ENCODE peak calls at places on chromosome 1, in nine cellular contexts. V, B, W, D, G, P, Q, C and T are unnamed samples. For H3K4me1 and H3K9me3, the result is how much of the 10 kb centered on the place peaks cover.

GRCh38 chr1:209883341-209883971 is 54.6 kb upstream of the SYT14 start:
- DNase-seq in D (no peak), G (peak), P (no peak), W (no peak), V (no peak), B (no peak), C (no peak), Q (no peak), T (no peak)

GRCh38 chr1:209266590-209267172 is 316.8 kb upstream of the CAMK1G start:
- DNase-seq in P (peak), C (no peak), V (no peak), B (no peak), W (no peak), G (peak), D (no peak), Q (peak), T (no peak)

GRCh38 chr1:104064391-104064790 is 314.7 kb downstream of the AMY1C start:
- DNase-seq in G (peak), Q (peak), P (no peak), C (no peak), W (no peak), V (no peak), D (no peak), B (no peak), T (no peak)

GRCh38 chr1:223203694-223204093 is 60.6 kb upstream of the TLR5 start:
- DNase-seq in Q (no peak), C (no peak), P (no peak), G (no peak), W (no peak), B (no peak), D (no peak), V (no peak), T (no peak)

GRCh38 chr1:156245451-156246232 is 2.2 kb downstream of the PAQR6 start:
- DNase-seq in V (peak), P (no peak), B (no peak), G (no peak), D (peak), W (peak), C (no peak), Q (no peak), T (no peak)

GRCh38 chr1:175511496-175511895 is 231.9 kb downstream of the TNR start:
- DNase-seq in Q (no peak), P (no peak), G (no peak), C (no peak), B (no peak), V (no peak), D (no peak), W (no peak), T (no peak)

GRCh38 chr1:232476538-232476950 is 153.4 kb downstream of the SIPA1L2 start:
- DNase-seq in Q (no peak), G (no peak), B (no peak), W (no peak), D (no peak), V (no peak), P (peak), C (no peak), T (no peak)

GRCh38 chr1:53135735-53136114 is 6.7 kb downstream of the SLC1A7 start:
- DNase-seq in C (no peak), V (peak), Q (peak), P (no peak), D (no peak), G (peak), B (no peak), W (no peak), T (no peak)

GRCh38 chr1:32334274-32334861 is 1.7 kb downstream of the MARCKSL1 start:
- DNase-seq in G (no peak), D (no peak), B (no peak), P (no peak), V (peak), W (no peak), Q (no peak), C (no peak), T (no peak)

GRCh38 chr1:217053666-217054065 is 330.4 kb upstream of the ESRRG start:
- DNase-seq in P (no peak), W (no peak), B (no peak), C (no peak), G (no peak), Q (no peak), D (no peak), V (no peak), T (no peak)

GRCh38 chr1:217052196-217052595 is 329.0 kb upstream of the ESRRG start:
- DNase-seq in D (no peak), P (no peak), W (no peak), V (no peak), Q (no peak), B (no peak), C (no peak), G (no peak), T (no peak)

GRCh38 chr1:217049081-217049480 is 325.9 kb upstream of the ESRRG start:
- DNase-seq in B (no peak), P (no peak), G (no peak), V (no peak), D (no peak), W (no peak), Q (no peak), C (no peak), T (no peak)

DNA sequence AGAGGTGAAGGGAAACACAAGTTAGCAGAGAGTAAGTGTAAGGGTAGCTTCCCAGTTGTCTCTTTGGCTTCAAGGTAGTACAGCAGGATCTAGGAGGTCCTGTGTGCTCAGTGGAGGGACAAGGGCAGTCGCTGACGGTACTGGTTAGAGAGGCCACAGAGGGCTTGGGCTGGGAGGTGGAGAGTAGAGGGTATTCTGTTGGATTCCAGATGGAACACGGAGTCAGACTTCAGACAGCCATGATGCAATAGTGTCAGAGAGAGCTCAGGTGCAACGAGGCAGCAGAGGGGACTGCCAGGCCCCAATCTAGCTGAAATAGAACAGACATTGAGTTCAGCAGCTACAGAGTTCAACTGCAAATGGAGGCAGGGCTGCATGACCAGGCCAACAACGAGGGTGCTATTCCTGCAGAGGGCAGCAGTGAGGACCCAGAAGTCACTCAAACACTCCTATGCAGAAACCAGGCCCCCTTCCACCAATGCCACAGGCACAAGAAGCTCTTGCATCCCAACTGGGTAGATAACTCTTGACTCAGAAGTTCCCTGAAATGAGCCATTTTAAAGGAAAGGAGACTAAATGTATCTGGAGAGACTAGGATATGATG is 325.0 kb upstream of the ESRRG start:
- DNase-seq in G (no peak), V (no peak), P (no peak), D (no peak), Q (no peak), W (no peak), B (no peak), C (no peak), T (no peak)
- TF ChIP-seq CTCF in G (peak), V (peak), P (no peak), D (no peak), Q (peak), W (no peak), B (no peak), C (no peak), T (no peak)

DNA sequence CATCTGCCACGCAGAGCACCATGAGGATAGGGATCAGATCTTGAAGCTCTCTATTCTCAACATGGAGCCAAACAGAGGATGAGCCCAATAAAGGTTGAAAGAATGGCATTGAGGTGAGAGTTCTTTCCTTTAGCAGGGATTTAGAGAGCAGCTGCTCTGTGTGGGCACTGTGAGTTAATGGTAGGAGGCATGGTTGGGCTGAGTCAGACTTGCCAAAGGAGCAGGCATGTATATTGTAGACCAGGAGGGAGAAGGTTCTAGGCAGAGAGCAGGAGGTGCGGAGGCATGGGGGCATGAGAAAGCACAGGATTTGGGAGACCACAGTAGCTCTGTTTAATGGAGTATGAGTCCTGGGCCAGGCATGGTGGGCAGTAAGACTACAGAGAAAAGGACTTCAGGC is 32.0 kb downstream of the TMEM53 start:
- DNase-seq in W (no peak), Q (no peak), B (no peak), C (no peak), G (no peak), D (no peak), V (no peak), P (no peak), T (no peak)
- H3K4me1 ChIP-seq in W (under half), Q (under half), B (under half), C (under half), G (under half), D (under half), V (under half), P (under half), T (under half)

GRCh38 chr1:76158126-76158525 is 83.6 kb downstream of the ST6GALNAC3 start:
- DNase-seq in V (no peak), C (no peak), B (no peak), D (no peak), W (no peak), G (no peak), P (no peak), Q (no peak), T (no peak)
- H3K9me3 ChIP-seq in V (under half), C (under half), B (under half), D (under half), W (under half), G (under half), P (under half), Q (under half), T (under half)

DNA sequence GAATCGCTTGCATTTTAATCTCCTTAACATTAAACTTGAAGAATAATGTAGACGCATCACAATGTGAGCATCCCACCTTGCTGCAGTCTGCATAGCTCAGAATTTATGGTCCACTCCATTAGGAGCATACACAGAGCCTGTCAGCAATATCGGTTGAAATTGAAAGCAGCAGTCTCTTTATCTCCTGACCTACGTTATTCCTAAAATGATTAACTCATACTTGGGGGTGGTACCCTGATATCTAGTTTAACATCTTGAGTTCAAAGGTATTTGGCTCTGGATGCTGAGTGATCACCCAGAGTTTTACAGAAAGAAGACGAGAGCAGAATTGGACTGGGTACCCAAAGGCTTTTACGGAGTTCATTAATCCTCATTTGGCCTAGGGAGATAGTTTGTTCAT is 188.1 kb downstream of the DAB1 start:
- DNase-seq in G (no peak), B (no peak), C (no peak), W (no peak), V (no peak), P (no peak), D (no peak), Q (no peak), T (no peak)
- TF ChIP-seq CTCF in G (no peak), B (no peak), C (no peak), W (no peak), V (no peak), P (no peak), D (no peak), Q (no peak), T (no peak)

DNA sequence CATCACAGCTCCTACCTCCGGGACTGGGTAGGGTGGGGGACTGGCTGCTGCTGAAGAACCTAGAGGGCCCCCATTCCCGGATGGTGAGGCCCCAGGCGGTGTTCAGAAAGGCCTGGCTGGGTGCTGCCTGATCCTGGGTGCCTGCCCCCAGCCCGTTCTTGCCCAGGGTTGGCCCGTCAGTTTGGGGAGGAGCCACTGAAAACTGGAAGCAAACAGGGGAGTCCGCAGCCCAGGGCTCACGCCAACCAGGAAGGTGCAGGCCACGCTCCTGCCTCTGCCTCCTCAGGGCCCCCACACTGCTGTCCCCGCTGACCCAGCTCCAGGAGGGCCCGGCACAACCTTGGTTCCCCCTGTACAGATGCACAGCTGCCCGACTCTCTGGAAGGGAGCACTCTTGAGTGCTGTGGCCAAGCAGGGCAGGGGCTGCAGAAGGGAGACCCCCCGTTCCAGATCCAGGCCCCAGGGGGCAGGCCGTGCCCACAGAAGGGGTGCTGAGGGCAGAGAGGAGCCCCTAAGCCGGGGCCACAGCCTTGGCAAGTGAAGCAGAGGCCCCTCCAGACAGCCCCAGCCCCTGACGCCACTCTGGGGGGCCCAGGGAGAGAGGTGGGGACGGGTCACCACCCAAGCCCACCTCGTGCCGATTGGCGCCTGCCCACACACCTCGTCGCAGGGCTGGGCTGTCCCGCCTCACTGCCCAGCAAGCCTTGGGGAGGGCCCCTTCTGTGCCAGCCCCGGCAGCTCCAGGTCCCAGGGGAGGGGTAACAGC is 5.5 kb downstream of the C1QTNF12 start:
- DNase-seq in B (no peak), Q (no peak), D (no peak), C (no peak), G (peak), V (no peak), W (no peak), P (no peak), T (no peak)
- H3K4me1 ChIP-seq in B (under half), Q (under half), D (under half), C (under half), G (under half), V (under half), W (under half), P (under half), T (under half)

GRCh38 chr1:1975535-1975934 is 28.1 kb downstream of the CFAP74 start:
- DNase-seq in C (no peak), V (no peak), B (no peak), G (no peak), D (no peak), P (no peak), Q (no peak), W (peak), T (no peak)

GRCh38 chr1:1976031-1976430 is 27.6 kb downstream of the CFAP74 start:
- DNase-seq in W (no peak), B (no peak), V (no peak), D (no peak), C (no peak), G (no peak), P (no peak), Q (no peak), T (no peak)

GRCh38 chr1:1980467-1981141 is 23.0 kb downstream of the CFAP74 start:
- DNase-seq in P (no peak), C (no peak), Q (no peak), D (no peak), B (no peak), G (no peak), W (no peak), V (no peak), T (no peak)

GRCh38 chr1:1979482-1980165 is 24.0 kb downstream of the CFAP74 start:
- DNase-seq in B (no peak), D (no peak), V (no peak), P (no peak), G (no peak), C (no peak), Q (no peak), W (no peak), T (no peak)

GRCh38 chr1:1978108-1978507 is 25.5 kb downstream of the CFAP74 start:
- DNase-seq in G (no peak), C (no peak), V (no peak), W (no peak), Q (no peak), B (no peak), P (no peak), D (no peak), T (no peak)
- H3K9me3 ChIP-seq in G (under half), C (under half), V (under half), W (under half), Q (under half), B (under half), P (under half), D (under half), T (under half)